ENCODE peak calls at places on chromosomes 12 and 14, in four cellular contexts. T is Calu3, N is fibroblast of mammary gland, P is HCT116. Y is an unnamed sample.

GRCh38 chr14:92546347-92547053 is 32.9 kb downstream of the RIN3 start:
- DNase-seq in T (peak; percentile 52), N (peak; percentile 51), P (no peak), Y (no peak)

GRCh38 chr12:105492591-105492990 is 162.1 kb downstream of the C12orf75 start:
- DNase-seq in T (no peak), N (peak; percentile 10), P (no peak), Y (no peak)

GRCh38 chr14:53265025-53265424 is 111.9 kb upstream of the DDHD1 start:
- DNase-seq in T (no peak), N (no peak), P (no peak), Y (no peak)

GRCh38 chr14:73759714-73760597 is 45.8 kb upstream of the PNMA1 start:
- DNase-seq in T (peak; percentile 97), N (peak; percentile 98), P (peak; percentile 88), Y (peak; percentile 89)

GRCh38 chr14:29749327-29749726 is 178.3 kb downstream of the PRKD1 start:
- DNase-seq in T (peak; percentile 34), N (peak; percentile 87), P (no peak), Y (no peak)

GRCh38 chr14:93984987-93985410 is 8.6 kb upstream of the ASB2 start:
- DNase-seq in T (peak; percentile 60), N (peak; percentile 41), P (peak; percentile 60), Y (no peak)

GRCh38 chr12:21989819-21990412 is 48.7 kb upstream of the ABCC9 start:
- DNase-seq in T (peak; percentile 2), N (peak; percentile 62), P (peak; percentile 13), Y (no peak)

GRCh38 chr12:130577348-130577747 is 138.8 kb downstream of the RIMBP2 start:
- DNase-seq in T (no peak), N (no peak), P (no peak), Y (no peak)

GRCh38 chr14:104805326-104805678 is 4.4 kb downstream of the ZBTB42 start:
- DNase-seq in T (peak; percentile 70), N (peak; percentile 87), P (peak; percentile 48), Y (no peak)

GRCh38 chr12:117119592-117120198 is 20.5 kb upstream of the TESC start:
- DNase-seq in T (peak; percentile 63), N (no peak), P (peak; percentile 51), Y (no peak)

GRCh38 chr12:31234053-31234835 is 91.7 kb downstream of the SINHCAF start:
- DNase-seq in T (no peak), N (no peak), P (no peak), Y (no peak)

GRCh38 chr12:27841392-27841882 is 61.4 kb upstream of the MANSC4 start:
- DNase-seq in T (no peak), N (no peak), P (peak; percentile 44), Y (no peak)

GRCh38 chr12:110270125-110270962 is 10.7 kb upstream of the ATP2A2 start:
- DNase-seq in T (peak; percentile 65), N (peak; percentile 81), P (no peak), Y (no peak)

GRCh38 chr14:96501383-96501745 is 818 bp upstream of the PAPOLA start:
- DNase-seq in T (no peak), N (no peak), P (no peak), Y (no peak)

GRCh38 chr12:17579148-17580026 is 510.6 kb downstream of the RERGL start:
- DNase-seq in T (no peak), N (no peak), P (no peak), Y (no peak)

GRCh38 chr14:35331605-35332516 is 39.7 kb downstream of the PSMA6 start:
- DNase-seq in T (peak; percentile 90), N (peak; percentile 55), P (peak; percentile 49), Y (peak; percentile 50)

GRCh38 chr12:102871014-102871413 is 46.0 kb downstream of the PAH start:
- DNase-seq in T (no peak), N (no peak), P (no peak), Y (no peak)

GRCh38 chr12:109763201-109763841 is 49.7 kb downstream of the FAM222A start:
- DNase-seq in T (peak; percentile 59), N (peak; percentile 77), P (no peak), Y (peak; percentile 54)

GRCh38 chr12:50220357-50221061 is 53.3 kb upstream of the CERS5 start:
- DNase-seq in T (no peak), N (peak; percentile 82), P (no peak), Y (no peak)

GRCh38 chr12:122669397-122670070 is 33.6 kb downstream of the HCAR2 start:
- DNase-seq in T (no peak), N (peak; percentile 94), P (no peak), Y (no peak)

GRCh38 chr12:47273191-47273626 is 193.4 kb upstream of the AMIGO2 start:
- DNase-seq in T (no peak), N (no peak), P (no peak), Y (no peak)

GRCh38 chr12:114163766-114164165 is 197.6 kb upstream of the RBM19 start:
- DNase-seq in T (no peak), N (peak; percentile 99), P (peak; percentile 48), Y (peak; percentile 1)

GRCh38 chr14:55578511-55578910 is 1.5 kb upstream of the KTN1 start:
- DNase-seq in T (no peak), N (peak; percentile 26), P (no peak), Y (no peak)